ENCODE peak calls at places on chromosomes 11 and 22, in eight cellular contexts. One of them, this sample, is unnamed.

GRCh38 chr22:24772493-24773220 is 1.9 kb downstream of the PIWIL3 start:
- DNase-seq in ACHN: peak; percentile 63
- DNase-seq in stimulated activated CD4-positive, alpha-beta T cell treated with anti-CD3 and anti-CD28 coated beads, Interleukin-4, amount 100 ng/mL, for 1 hour: no peak
- DNase-seq in germinal center: no peak
- DNase-seq in naive thymus-derived CD4-positive, alpha-beta T cell: no peak
- DNase-seq in NCI-H345: no peak
- DNase-seq in CD4-positive, CD25-positive, alpha-beta regulatory T cell: no peak
- DNase-seq in mesendoderm: peak; percentile 96
- DNase-seq in this sample: no peak

GRCh38 chr11:1565173-1565903 is 6.7 kb downstream of the DUSP8 start:
- DNase-seq in ACHN: no peak
- DNase-seq in stimulated activated CD4-positive, alpha-beta T cell treated with anti-CD3 and anti-CD28 coated beads, Interleukin-4, amount 100 ng/mL, for 1 hour: no peak
- DNase-seq in germinal center: no peak
- DNase-seq in naive thymus-derived CD4-positive, alpha-beta T cell: no peak
- DNase-seq in NCI-H345: no peak
- DNase-seq in CD4-positive, CD25-positive, alpha-beta regulatory T cell: no peak
- DNase-seq in mesendoderm: no peak
- DNase-seq in this sample: no peak

GRCh38 chr11:1640076-1640946 is 10.7 kb downstream of the KRTAP5-5 start:
- DNase-seq in ACHN: peak; percentile 30
- DNase-seq in stimulated activated CD4-positive, alpha-beta T cell treated with anti-CD3 and anti-CD28 coated beads, Interleukin-4, amount 100 ng/mL, for 1 hour: peak; percentile 34
- DNase-seq in germinal center: peak; percentile 55
- DNase-seq in naive thymus-derived CD4-positive, alpha-beta T cell: peak; percentile 19
- DNase-seq in NCI-H345: peak; percentile 58
- DNase-seq in CD4-positive, CD25-positive, alpha-beta regulatory T cell: no peak
- DNase-seq in mesendoderm: peak; percentile 74
- DNase-seq in this sample: peak; percentile 31

GRCh38 chr11:134333312-134333711 is 1.5 kb downstream of the GLB1L2 start:
- DNase-seq in ACHN: no peak
- DNase-seq in stimulated activated CD4-positive, alpha-beta T cell treated with anti-CD3 and anti-CD28 coated beads, Interleukin-4, amount 100 ng/mL, for 1 hour: no peak
- DNase-seq in germinal center: no peak
- DNase-seq in naive thymus-derived CD4-positive, alpha-beta T cell: no peak
- DNase-seq in NCI-H345: no peak
- DNase-seq in CD4-positive, CD25-positive, alpha-beta regulatory T cell: no peak
- DNase-seq in mesendoderm: no peak
- DNase-seq in this sample: no peak

GRCh38 chr11:110249066-110249465 is 47.3 kb downstream of the RDX start:
- DNase-seq in ACHN: peak; percentile 10
- DNase-seq in stimulated activated CD4-positive, alpha-beta T cell treated with anti-CD3 and anti-CD28 coated beads, Interleukin-4, amount 100 ng/mL, for 1 hour: no peak
- DNase-seq in germinal center: no peak
- DNase-seq in naive thymus-derived CD4-positive, alpha-beta T cell: peak; percentile 16
- DNase-seq in NCI-H345: no peak
- DNase-seq in CD4-positive, CD25-positive, alpha-beta regulatory T cell: peak; percentile 22
- DNase-seq in mesendoderm: no peak
- DNase-seq in this sample: no peak

GRCh38 chr11:94599510-94599909 is 32.3 kb downstream of the PIWIL4 start:
- DNase-seq in ACHN: no peak
- DNase-seq in stimulated activated CD4-positive, alpha-beta T cell treated with anti-CD3 and anti-CD28 coated beads, Interleukin-4, amount 100 ng/mL, for 1 hour: no peak
- DNase-seq in germinal center: no peak
- DNase-seq in naive thymus-derived CD4-positive, alpha-beta T cell: no peak
- DNase-seq in NCI-H345: no peak
- DNase-seq in CD4-positive, CD25-positive, alpha-beta regulatory T cell: no peak
- DNase-seq in mesendoderm: no peak
- DNase-seq in this sample: no peak

GRCh38 chr22:36349726-36350125 is 38.0 kb downstream of the MYH9 start:
- DNase-seq in ACHN: no peak
- DNase-seq in stimulated activated CD4-positive, alpha-beta T cell treated with anti-CD3 and anti-CD28 coated beads, Interleukin-4, amount 100 ng/mL, for 1 hour: no peak
- DNase-seq in germinal center: no peak
- DNase-seq in naive thymus-derived CD4-positive, alpha-beta T cell: no peak
- DNase-seq in NCI-H345: no peak
- DNase-seq in CD4-positive, CD25-positive, alpha-beta regulatory T cell: no peak
- DNase-seq in mesendoderm: no peak
- DNase-seq in this sample: no peak

GRCh38 chr11:99015634-99016454 is 4.9 kb upstream of the CNTN5 start:
- DNase-seq in ACHN: peak; percentile 25
- DNase-seq in stimulated activated CD4-positive, alpha-beta T cell treated with anti-CD3 and anti-CD28 coated beads, Interleukin-4, amount 100 ng/mL, for 1 hour: no peak
- DNase-seq in germinal center: peak; percentile 22
- DNase-seq in naive thymus-derived CD4-positive, alpha-beta T cell: peak; percentile 42
- DNase-seq in NCI-H345: peak; percentile 50
- DNase-seq in CD4-positive, CD25-positive, alpha-beta regulatory T cell: peak; percentile 25
- DNase-seq in mesendoderm: peak; percentile 60
- DNase-seq in this sample: no peak

GRCh38 chr22:45642966-45643365 is 28.7 kb upstream of the ATXN10 start:
- DNase-seq in ACHN: no peak
- DNase-seq in stimulated activated CD4-positive, alpha-beta T cell treated with anti-CD3 and anti-CD28 coated beads, Interleukin-4, amount 100 ng/mL, for 1 hour: no peak
- DNase-seq in germinal center: no peak
- DNase-seq in naive thymus-derived CD4-positive, alpha-beta T cell: no peak
- DNase-seq in NCI-H345: no peak
- DNase-seq in CD4-positive, CD25-positive, alpha-beta regulatory T cell: no peak
- DNase-seq in mesendoderm: no peak
- DNase-seq in this sample: no peak

GRCh38 chr11:96706761-96707160 is 316.9 kb downstream of the JRKL start:
- DNase-seq in ACHN: no peak
- DNase-seq in stimulated activated CD4-positive, alpha-beta T cell treated with anti-CD3 and anti-CD28 coated beads, Interleukin-4, amount 100 ng/mL, for 1 hour: no peak
- DNase-seq in germinal center: no peak
- DNase-seq in naive thymus-derived CD4-positive, alpha-beta T cell: no peak
- DNase-seq in NCI-H345: no peak
- DNase-seq in CD4-positive, CD25-positive, alpha-beta regulatory T cell: no peak
- DNase-seq in mesendoderm: no peak
- DNase-seq in this sample: no peak

GRCh38 chr11:134376150-134376921 is 35.7 kb downstream of the B3GAT1 start:
- DNase-seq in ACHN: no peak
- DNase-seq in stimulated activated CD4-positive, alpha-beta T cell treated with anti-CD3 and anti-CD28 coated beads, Interleukin-4, amount 100 ng/mL, for 1 hour: no peak
- DNase-seq in germinal center: no peak
- DNase-seq in naive thymus-derived CD4-positive, alpha-beta T cell: no peak
- DNase-seq in NCI-H345: no peak
- DNase-seq in CD4-positive, CD25-positive, alpha-beta regulatory T cell: no peak
- DNase-seq in mesendoderm: no peak
- DNase-seq in this sample: no peak

This sample was measured in activated CD8-positive, alpha-beta memory T cell treated with anti-CD3 and anti-CD28 coated beads, Interleukin-2, amount 50 U/mL, for 4 hours.